ENCODE peak calls at places on chromosomes 2 and 18, in six cellular contexts. One of them, this sample, is unnamed.
A peak's percentile ranks its signal among the peaks of the same experiment; 100 is the strongest.

GRCh38 chr2:173427887-173428683 is 73.4 kb downstream of the CDCA7 start:
- DNase-seq in HCT116: no peak
- DNase-seq in EH: no peak
- DNase-seq in kidney epithelial cell: peak; percentile 21
- DNase-seq in Daoy: peak; percentile 77
- DNase-seq in naive B cell: no peak
- DNase-seq in this sample: peak; percentile 52

GRCh38 chr2:159317392-159318088 is 31.0 kb upstream of the WDSUB1 start:
- DNase-seq in naive B cell: no peak
- DNase-seq in HCT116: no peak
- DNase-seq in Daoy: peak; percentile 16
- DNase-seq in EH: peak; percentile 13
- DNase-seq in kidney epithelial cell: no peak
- DNase-seq in this sample: peak; percentile 20

GRCh38 chr18:66560092-66560491 is 43.8 kb downstream of the CDH19 start:
- DNase-seq in kidney epithelial cell: no peak
- DNase-seq in HCT116: no peak
- DNase-seq in naive B cell: no peak
- DNase-seq in EH: no peak
- DNase-seq in Daoy: no peak
- DNase-seq in this sample: no peak

GRCh38 chr18:58251416-58251815 is 207.4 kb downstream of the NEDD4L start:
- DNase-seq in EH: peak; percentile 73
- DNase-seq in kidney epithelial cell: no peak
- DNase-seq in Daoy: no peak
- DNase-seq in HCT116: no peak
- DNase-seq in naive B cell: no peak
- DNase-seq in this sample: no peak

GRCh38 chr2:46963961-46964673 is 48.5 kb upstream of the MCFD2 start:
- DNase-seq in HCT116: no peak
- DNase-seq in kidney epithelial cell: no peak
- DNase-seq in Daoy: peak; percentile 48
- DNase-seq in EH: peak; percentile 39
- DNase-seq in naive B cell: no peak
- DNase-seq in this sample: no peak

GRCh38 chr2:226999676-227000075 is 163.8 kb downstream of the RHBDD1 start:
- DNase-seq in Daoy: no peak
- DNase-seq in EH: no peak
- DNase-seq in kidney epithelial cell: no peak
- DNase-seq in HCT116: no peak
- DNase-seq in naive B cell: no peak
- DNase-seq in this sample: no peak

GRCh38 chr2:170284205-170284604 is 106.3 kb downstream of the MYO3B start:
- DNase-seq in kidney epithelial cell: no peak
- DNase-seq in EH: no peak
- DNase-seq in Daoy: no peak
- DNase-seq in HCT116: no peak
- DNase-seq in naive B cell: no peak
- DNase-seq in this sample: no peak

GRCh38 chr2:85900366-85900765 is 11.6 kb upstream of the ST3GAL5 start:
- DNase-seq in naive B cell: no peak
- DNase-seq in EH: no peak
- DNase-seq in kidney epithelial cell: no peak
- DNase-seq in Daoy: no peak
- DNase-seq in HCT116: no peak
- DNase-seq in this sample: no peak

GRCh38 chr2:98884658-98885057 is 51.4 kb downstream of the CRACDL start:
- DNase-seq in HCT116: no peak
- DNase-seq in kidney epithelial cell: no peak
- DNase-seq in EH: no peak
- DNase-seq in naive B cell: no peak
- DNase-seq in Daoy: no peak
- DNase-seq in this sample: no peak

GRCh38 chr2:55616509-55617159 is 788 bp downstream of the PPP4R3B start:
- DNase-seq in HCT116: no peak
- DNase-seq in naive B cell: peak; percentile 46
- DNase-seq in kidney epithelial cell: peak; percentile 28
- DNase-seq in EH: peak; percentile 58
- DNase-seq in Daoy: peak; percentile 59
- DNase-seq in this sample: peak; percentile 72

GRCh38 chr2:240989451-240990265 is 8.8 kb upstream of the SNED1 start:
- DNase-seq in EH: peak; percentile 46
- DNase-seq in HCT116: peak; percentile 48
- DNase-seq in naive B cell: no peak
- DNase-seq in kidney epithelial cell: no peak
- DNase-seq in Daoy: peak; percentile 43
- DNase-seq in this sample: no peak

GRCh38 chr18:3153107-3153704 is 66.6 kb downstream of the MYOM1 start:
- DNase-seq in naive B cell: no peak
- DNase-seq in kidney epithelial cell: no peak
- DNase-seq in Daoy: no peak
- DNase-seq in EH: no peak
- DNase-seq in HCT116: no peak
- DNase-seq in this sample: no peak

GRCh38 chr2:16727256-16727655 is 61.6 kb upstream of the CYRIA start:
- DNase-seq in Daoy: no peak
- DNase-seq in naive B cell: no peak
- DNase-seq in EH: no peak
- DNase-seq in kidney epithelial cell: no peak
- DNase-seq in HCT116: no peak
- DNase-seq in this sample: no peak

GRCh38 chr2:23449413-23449812 is 64.4 kb downstream of the KLHL29 start:
- DNase-seq in kidney epithelial cell: no peak
- DNase-seq in Daoy: no peak
- DNase-seq in EH: no peak
- DNase-seq in HCT116: no peak
- DNase-seq in naive B cell: no peak
- DNase-seq in this sample: no peak

GRCh38 chr2:233247744-233248143 is 3.7 kb upstream of the ATG16L1 start:
- DNase-seq in HCT116: peak; percentile 97
- DNase-seq in Daoy: peak; percentile 75
- DNase-seq in naive B cell: no peak
- DNase-seq in EH: peak; percentile 36
- DNase-seq in kidney epithelial cell: peak; percentile 76
- DNase-seq in this sample: peak; percentile 86

GRCh38 chr18:48851563-48851962 is 99.2 kb downstream of the SMAD7 start:
- DNase-seq in EH: no peak
- DNase-seq in naive B cell: no peak
- DNase-seq in HCT116: no peak
- DNase-seq in Daoy: no peak
- DNase-seq in kidney epithelial cell: no peak
- DNase-seq in this sample: no peak

GRCh38 chr2:204026294-204026693 is 89.7 kb downstream of the ICOS start:
- DNase-seq in naive B cell: no peak
- DNase-seq in Daoy: no peak
- DNase-seq in kidney epithelial cell: no peak
- DNase-seq in HCT116: no peak
- DNase-seq in EH: no peak
- DNase-seq in this sample: no peak

GRCh38 chr18:12031836-12032235 is 50.5 kb downstream of the IMPA2 start:
- DNase-seq in HCT116: no peak
- DNase-seq in EH: peak; percentile 71
- DNase-seq in Daoy: peak; percentile 21
- DNase-seq in naive B cell: no peak
- DNase-seq in kidney epithelial cell: no peak
- DNase-seq in this sample: no peak

GRCh38 chr2:223641062-223641461 is 38.9 kb upstream of the SCG2 start:
- DNase-seq in naive B cell: no peak
- DNase-seq in Daoy: no peak
- DNase-seq in HCT116: no peak
- DNase-seq in kidney epithelial cell: no peak
- DNase-seq in EH: peak; percentile 72
- DNase-seq in this sample: no peak

GRCh38 chr18:56921888-56922480 is 224.9 kb upstream of the BOD1L2 start:
- DNase-seq in naive B cell: no peak
- DNase-seq in HCT116: no peak
- DNase-seq in EH: no peak
- DNase-seq in kidney epithelial cell: no peak
- DNase-seq in Daoy: no peak
- DNase-seq in this sample: no peak

GRCh38 chr2:30422437-30422805 is 24.6 kb upstream of the LCLAT1 start:
- DNase-seq in HCT116: peak; percentile 37
- DNase-seq in kidney epithelial cell: no peak
- DNase-seq in EH: peak; percentile 72
- DNase-seq in naive B cell: peak; percentile 53
- DNase-seq in Daoy: peak; percentile 72
- DNase-seq in this sample: no peak

GRCh38 chr2:8543065-8543411 is 138.8 kb upstream of the ID2 start:
- DNase-seq in EH: no peak
- DNase-seq in kidney epithelial cell: no peak
- DNase-seq in HCT116: no peak
- DNase-seq in Daoy: no peak
- DNase-seq in naive B cell: no peak
- DNase-seq in this sample: no peak

GRCh38 chr2:64331846-64332245 is 122.1 kb upstream of the LGALSL start:
- DNase-seq in HCT116: no peak
- DNase-seq in Daoy: no peak
- DNase-seq in kidney epithelial cell: no peak
- DNase-seq in naive B cell: no peak
- DNase-seq in EH: no peak
- DNase-seq in this sample: no peak

GRCh38 chr2:15748736-15749323 is 157.2 kb downstream of the DDX1 start:
- DNase-seq in EH: peak; percentile 2
- DNase-seq in Daoy: peak; percentile 59
- DNase-seq in kidney epithelial cell: no peak
- DNase-seq in naive B cell: no peak
- DNase-seq in HCT116: peak; percentile 55
- DNase-seq in this sample: no peak

GRCh38 chr2:45946023-45946422 is 294.5 kb downstream of the PRKCE start:
- DNase-seq in naive B cell: no peak
- DNase-seq in Daoy: peak; percentile 97
- DNase-seq in kidney epithelial cell: peak; percentile 91
- DNase-seq in EH: peak; percentile 87
- DNase-seq in HCT116: peak; percentile 77
- DNase-seq in this sample: peak; percentile 95

GRCh38 chr2:100757621-100758394 is 62.1 kb upstream of the NPAS2 start:
- DNase-seq in EH: peak; percentile 98
- DNase-seq in kidney epithelial cell: no peak
- DNase-seq in Daoy: peak; percentile 70
- DNase-seq in naive B cell: no peak
- DNase-seq in HCT116: no peak
- DNase-seq in this sample: no peak

GRCh38 chr2:65397122-65397521 is 35.3 kb downstream of the SPRED2 start:
- DNase-seq in HCT116: no peak
- DNase-seq in Daoy: peak; percentile 63
- DNase-seq in EH: peak; percentile 41
- DNase-seq in naive B cell: no peak
- DNase-seq in kidney epithelial cell: no peak
- DNase-seq in this sample: no peak

GRCh38 chr2:182616471-182617393 is 99.3 kb upstream of the DNAJC10 start:
- DNase-seq in EH: peak; percentile 93
- DNase-seq in naive B cell: no peak
- DNase-seq in HCT116: no peak
- DNase-seq in Daoy: no peak
- DNase-seq in kidney epithelial cell: peak; percentile 16
- DNase-seq in this sample: peak; percentile 80

GRCh38 chr2:230899287-230899686 is 25.8 kb downstream of the GPR55 start:
- DNase-seq in EH: no peak
- DNase-seq in Daoy: no peak
- DNase-seq in HCT116: no peak
- DNase-seq in kidney epithelial cell: no peak
- DNase-seq in naive B cell: no peak
- DNase-seq in this sample: no peak

GRCh38 chr2:1478311-1479305 is 65.3 kb downstream of the TPO start:
- DNase-seq in kidney epithelial cell: no peak
- DNase-seq in HCT116: no peak
- DNase-seq in EH: no peak
- DNase-seq in naive B cell: no peak
- DNase-seq in Daoy: no peak
- DNase-seq in this sample: no peak

GRCh38 chr18:10421859-10422258 is 32.6 kb upstream of the APCDD1 start:
- DNase-seq in kidney epithelial cell: no peak
- DNase-seq in HCT116: no peak
- DNase-seq in Daoy: no peak
- DNase-seq in naive B cell: no peak
- DNase-seq in EH: peak; percentile 71
- DNase-seq in this sample: no peak

GRCh38 chr2:237591379-237591881 is 896 bp upstream of the RAB17 start:
- DNase-seq in kidney epithelial cell: no peak
- DNase-seq in Daoy: peak; percentile 32
- DNase-seq in naive B cell: peak; percentile 28
- DNase-seq in EH: no peak
- DNase-seq in HCT116: peak; percentile 28
- DNase-seq in this sample: no peak

GRCh38 chr2:217160978-217161973 is 301.4 kb upstream of the TNP1 start:
- DNase-seq in Daoy: peak; percentile 11
- DNase-seq in EH: no peak
- DNase-seq in naive B cell: no peak
- DNase-seq in HCT116: no peak
- DNase-seq in kidney epithelial cell: no peak
- DNase-seq in this sample: no peak

GRCh38 chr2:99802730-99803129 is 312.9 kb upstream of the REV1 start:
- DNase-seq in EH: no peak
- DNase-seq in Daoy: no peak
- DNase-seq in naive B cell: peak; percentile 12
- DNase-seq in kidney epithelial cell: no peak
- DNase-seq in HCT116: no peak
- DNase-seq in this sample: no peak

GRCh38 chr2:235170536-235171510 is 219.0 kb downstream of the SH3BP4 start:
- DNase-seq in naive B cell: no peak
- DNase-seq in HCT116: peak; percentile 56
- DNase-seq in kidney epithelial cell: peak; percentile 54
- DNase-seq in Daoy: peak; percentile 87
- DNase-seq in EH: peak; percentile 95
- DNase-seq in this sample: peak; percentile 89

GRCh38 chr18:32379891-32380290 is 90.8 kb downstream of the GAREM1 start:
- DNase-seq in naive B cell: no peak
- DNase-seq in EH: no peak
- DNase-seq in Daoy: no peak
- DNase-seq in HCT116: no peak
- DNase-seq in kidney epithelial cell: no peak
- DNase-seq in this sample: no peak

GRCh38 chr2:101395545-101396351 is 8.4 kb upstream of the CREG2 start:
- DNase-seq in kidney epithelial cell: no peak
- DNase-seq in Daoy: no peak
- DNase-seq in HCT116: no peak
- DNase-seq in EH: peak; percentile 13
- DNase-seq in naive B cell: no peak
- DNase-seq in this sample: no peak

GRCh38 chr18:68438983-68439382 is 275.9 kb downstream of the TMX3 start:
- DNase-seq in EH: peak; percentile 97
- DNase-seq in HCT116: no peak
- DNase-seq in Daoy: no peak
- DNase-seq in naive B cell: no peak
- DNase-seq in kidney epithelial cell: no peak
- DNase-seq in this sample: peak; percentile 70

GRCh38 chr18:12394428-12394827 is 13.3 kb upstream of the PRELID3A start:
- DNase-seq in EH: peak; percentile 37
- DNase-seq in HCT116: no peak
- DNase-seq in naive B cell: no peak
- DNase-seq in kidney epithelial cell: no peak
- DNase-seq in Daoy: no peak
- DNase-seq in this sample: no peak